ENCODE peak calls at places on chromosomes 12 and 14, in seven cellular contexts. B is GM23248, V is GM23338, L is neural progenitor cell, R is PC-3, A is MM.1S, W is HCT116. D is an unnamed sample.

GRCh38 chr12:91998316-91998715 is 147.3 kb downstream of the BTG1 start:
- DNase-seq in B (no peak), V (no peak), L (no peak), R (no peak), A (no peak), W (no peak), D (no peak)

GRCh38 chr12:1798734-1799067 is 21.7 kb upstream of the LRTM2 start:
- DNase-seq in B (no peak), V (no peak), L (no peak), R (no peak), A (no peak), W (no peak), D (no peak)

GRCh38 chr12:68317047-68317667 is 15.0 kb downstream of the MDM1 start:
- DNase-seq in B (peak), V (peak), L (peak), R (peak), A (peak), W (peak), D (peak)

GRCh38 chr12:11807453-11807852 is 158.0 kb downstream of the ETV6 start:
- DNase-seq in B (no peak), V (no peak), L (no peak), R (no peak), A (peak), W (no peak), D (no peak)

GRCh38 chr14:69580009-69580577 is 5.4 kb upstream of the CCDC177 start:
- DNase-seq in B (peak), V (peak), L (peak), R (peak), A (peak), W (peak), D (peak)

GRCh38 chr12:49017764-49018281 is 753 bp downstream of the PRKAG1 start:
- DNase-seq in B (peak), V (no peak), L (no peak), R (peak), A (no peak), W (no peak), D (peak)

GRCh38 chr14:63524537-63525155 is 18.5 kb downstream of the PPP2R5E start:
- DNase-seq in B (no peak), V (no peak), L (no peak), R (no peak), A (no peak), W (no peak), D (no peak)

GRCh38 chr14:94026886-94027469 is 838 bp downstream of the OTUB2 start:
- DNase-seq in B (no peak), V (peak), L (no peak), R (no peak), A (no peak), W (no peak), D (no peak)

GRCh38 chr12:27511031-27511722 is 12.8 kb upstream of the PPFIBP1 start:
- DNase-seq in B (peak), V (no peak), L (no peak), R (no peak), A (no peak), W (no peak), D (peak)

GRCh38 chr12:28191690-28192089 is 1.4 kb downstream of the CCDC91 start:
- DNase-seq in B (peak), V (peak), L (no peak), R (no peak), A (no peak), W (no peak), D (no peak)

GRCh38 chr14:37595809-37596595 is 573 bp downstream of the TTC6 start:
- DNase-seq in B (peak), V (peak), L (peak), R (peak), A (peak), W (peak), D (peak)

GRCh38 chr14:37598085-37598972 is 2.9 kb downstream of the TTC6 start:
- DNase-seq in B (no peak), V (peak), L (peak), R (peak), A (no peak), W (no peak), D (peak)

GRCh38 chr14:37598973-37599526 is 3.6 kb downstream of the TTC6 start:
- DNase-seq in B (no peak), V (no peak), L (peak), R (no peak), A (no peak), W (no peak), D (no peak)

GRCh38 chr14:37596790-37597189 is 1.4 kb downstream of the TTC6 start:
- DNase-seq in B (no peak), V (no peak), L (peak), R (peak), A (no peak), W (no peak), D (no peak)

DNA sequence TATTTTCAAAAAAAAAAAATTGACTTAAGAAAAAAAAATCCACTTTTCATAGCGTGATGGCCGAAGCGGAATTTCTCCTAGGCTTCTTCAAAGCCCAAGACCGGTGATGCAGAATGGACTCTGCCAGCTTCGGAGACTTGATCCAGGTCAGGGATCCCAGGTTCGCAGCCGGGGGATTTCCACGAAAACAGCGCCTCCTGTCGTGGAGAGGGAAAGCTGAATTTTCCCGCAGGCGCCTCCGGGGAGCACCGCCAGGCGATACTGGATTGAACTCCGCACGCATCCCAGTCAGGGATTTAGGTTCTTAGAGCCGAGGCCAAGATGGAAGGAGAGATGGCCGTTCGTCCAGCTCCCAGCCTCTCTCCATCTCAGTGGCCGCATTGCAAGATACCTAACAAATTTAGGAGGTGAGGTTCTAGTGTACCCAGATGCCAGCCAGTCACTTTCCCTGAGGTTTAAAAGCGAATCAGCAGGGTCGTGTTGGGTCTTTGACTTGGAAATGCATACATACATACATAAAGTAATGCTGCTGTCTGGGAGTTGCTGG is 2.2 kb downstream of the TTC6 start:
- DNase-seq in B (peak), V (peak), L (peak), R (peak), A (no peak), W (no peak), D (peak)
- H3K4me3 ChIP-seq in B (no peak), V (peak), L (peak), R (peak), A (no peak), W (no peak), D (peak)

GRCh38 chr14:54650331-54651017 is 83.5 kb downstream of the SAMD4A start:
- DNase-seq in B (peak), V (peak), L (no peak), R (peak), A (no peak), W (no peak), D (no peak)
- TF ChIP-seq EZH2phosphoT487 in B (no peak), V (no peak), L (no peak), R (no peak), A (no peak), W (no peak), D (no peak)

GRCh38 chr14:30998100-30998706 is 27.2 kb upstream of the AP4S1 start:
- DNase-seq in B (no peak), V (peak), L (no peak), R (no peak), A (no peak), W (no peak), D (no peak)
- TF ChIP-seq EZH2 in B (no peak), V (no peak), L (no peak), R (no peak), A (no peak), W (no peak), D (no peak)

GRCh38 chr12:88578274-88578673 is 2.0 kb downstream of the KITLG start:
- DNase-seq in B (peak), V (no peak), L (peak), R (peak), A (no peak), W (no peak), D (no peak)
- H3K4me3 ChIP-seq in B (peak), V (peak), L (no peak), R (peak), A (no peak), W (peak), D (peak)

DNA sequence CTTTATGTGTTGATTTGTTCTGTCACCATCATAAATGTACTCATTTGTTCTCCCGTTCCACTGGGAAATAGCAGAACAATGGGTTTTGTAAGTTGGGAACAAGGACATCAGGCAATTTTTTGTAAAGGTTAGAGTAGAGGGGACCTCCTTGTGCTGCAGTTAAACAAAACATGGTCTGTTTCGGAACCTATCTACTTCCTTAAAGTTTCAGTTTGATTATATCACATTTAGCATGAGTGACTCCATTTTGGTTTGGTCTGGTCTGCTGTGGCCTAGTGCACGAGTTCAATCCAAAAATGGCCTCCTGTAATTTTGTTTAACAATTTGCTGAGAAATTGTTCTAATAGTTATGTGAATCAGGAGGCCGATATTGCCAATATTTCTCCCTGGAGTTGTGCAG is 372.7 kb downstream of the NUAK1 start:
- DNase-seq in B (no peak), V (no peak), L (no peak), R (no peak), A (no peak), W (no peak), D (no peak)
- TF ChIP-seq EZH2phosphoT487 in B (no peak), V (no peak), L (no peak), R (no peak), A (no peak), W (no peak), D (no peak)

GRCh38 chr14:87811246-87811645 is 181.7 kb downstream of the GALC start:
- DNase-seq in B (no peak), V (no peak), L (no peak), R (no peak), A (no peak), W (no peak), D (no peak)
- TF ChIP-seq EZH2 in B (no peak), V (no peak), L (no peak), R (no peak), A (no peak), W (no peak), D (no peak)

GRCh38 chr12:8960185-8960584 is 10.7 kb upstream of the M6PR start:
- DNase-seq in B (no peak), V (no peak), L (no peak), R (no peak), A (no peak), W (no peak), D (no peak)

GRCh38 chr12:8957561-8957960 is 8.1 kb upstream of the M6PR start:
- DNase-seq in B (no peak), V (no peak), L (no peak), R (no peak), A (no peak), W (no peak), D (no peak)

GRCh38 chr12:8953773-8954402 is 4.4 kb upstream of the M6PR start:
- DNase-seq in B (no peak), V (no peak), L (no peak), R (no peak), A (no peak), W (no peak), D (no peak)

GRCh38 chr12:8956772-8957171 is 7.3 kb upstream of the M6PR start:
- DNase-seq in B (no peak), V (no peak), L (no peak), R (no peak), A (no peak), W (no peak), D (no peak)

GRCh38 chr12:8956073-8956472 is 6.6 kb upstream of the M6PR start:
- DNase-seq in B (no peak), V (no peak), L (no peak), R (no peak), A (no peak), W (no peak), D (no peak)
- H3K4me3 ChIP-seq in B (no peak), V (no peak), L (no peak), R (no peak), A (no peak), W (no peak), D (no peak)

DNA sequence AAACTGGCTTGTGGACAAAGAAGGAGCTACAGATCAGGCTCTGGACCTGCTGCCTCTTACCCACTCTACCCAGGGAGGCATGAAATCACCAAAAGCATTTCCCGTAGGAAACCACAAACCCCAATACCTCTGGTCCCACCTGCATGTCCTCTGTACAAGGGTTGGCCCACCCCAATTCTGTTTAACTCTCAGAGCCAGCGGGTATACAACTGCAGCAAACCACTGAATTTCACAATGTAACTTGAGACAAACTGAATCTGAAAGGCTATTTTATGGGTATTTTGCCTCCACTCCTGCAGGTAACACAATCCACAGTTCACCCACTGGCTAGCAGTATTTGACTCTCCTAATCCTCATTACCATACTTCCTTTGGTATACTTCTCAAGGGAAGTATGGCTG is 16.5 kb downstream of the SIX1 start:
- DNase-seq in B (no peak), V (no peak), L (no peak), R (peak), A (peak), W (no peak), D (no peak)
- TF ChIP-seq EZH2phosphoT487 in B (no peak), V (no peak), L (no peak), R (no peak), A (no peak), W (no peak), D (no peak)